ENCODE peak calls at places on chromosomes 7 and 10, in ten cellular contexts. One of them, this sample, is unnamed.

GRCh38 chr10:79260803-79261740 is 86.2 kb upstream of the PPIF start:
- DNase-seq in NCI-H460: no peak
- DNase-seq in activated T-helper 1 cell treated with Interleukin-2 at 50 U/mL for 16 hours: no peak
- DNase-seq in RCC 7860: no peak
- DNase-seq in hypothalamus: peak; percentile 46
- DNase-seq in H9: peak; percentile 61
- DNase-seq in KBM-7: no peak
- DNase-seq in stimulated activated CD8-positive, alpha-beta memory T cell treated with anti-CD3 and anti-CD28 coated beads, Interleukin-7, amount 100 ng/mL, for 48 hours: no peak
- DNase-seq in mesendoderm: peak; percentile 48
- DNase-seq in NCI-H2081: peak; percentile 52
- DNase-seq in this sample: no peak

GRCh38 chr7:82932516-82932915 is 230.2 kb downstream of the PCLO start:
- DNase-seq in NCI-H460: no peak
- DNase-seq in activated T-helper 1 cell treated with Interleukin-2 at 50 U/mL for 16 hours: no peak
- DNase-seq in RCC 7860: no peak
- DNase-seq in hypothalamus: no peak
- DNase-seq in H9: no peak
- DNase-seq in KBM-7: no peak
- DNase-seq in stimulated activated CD8-positive, alpha-beta memory T cell treated with anti-CD3 and anti-CD28 coated beads, Interleukin-7, amount 100 ng/mL, for 48 hours: no peak
- DNase-seq in mesendoderm: no peak
- DNase-seq in NCI-H2081: no peak
- DNase-seq in this sample: no peak

GRCh38 chr7:1136841-1137516 is 23.0 kb downstream of the ZFAND2A start:
- DNase-seq in NCI-H460: no peak
- DNase-seq in activated T-helper 1 cell treated with Interleukin-2 at 50 U/mL for 16 hours: no peak
- DNase-seq in RCC 7860: no peak
- DNase-seq in hypothalamus: no peak
- DNase-seq in H9: peak; percentile 46
- DNase-seq in KBM-7: peak; percentile 70
- DNase-seq in stimulated activated CD8-positive, alpha-beta memory T cell treated with anti-CD3 and anti-CD28 coated beads, Interleukin-7, amount 100 ng/mL, for 48 hours: no peak
- DNase-seq in mesendoderm: peak; percentile 46
- DNase-seq in NCI-H2081: peak; percentile 37
- DNase-seq in this sample: no peak

GRCh38 chr7:155803418-155804376 is 8.6 kb downstream of the SHH start:
- DNase-seq in NCI-H460: peak; percentile 71
- DNase-seq in activated T-helper 1 cell treated with Interleukin-2 at 50 U/mL for 16 hours: no peak
- DNase-seq in RCC 7860: no peak
- DNase-seq in hypothalamus: no peak
- DNase-seq in H9: peak; percentile 75
- DNase-seq in KBM-7: peak; percentile 87
- DNase-seq in stimulated activated CD8-positive, alpha-beta memory T cell treated with anti-CD3 and anti-CD28 coated beads, Interleukin-7, amount 100 ng/mL, for 48 hours: no peak
- DNase-seq in mesendoderm: peak; percentile 94
- DNase-seq in NCI-H2081: no peak
- DNase-seq in this sample: no peak

GRCh38 chr10:9010931-9011670 is 956.6 kb downstream of the GATA3 start:
- DNase-seq in NCI-H460: no peak
- DNase-seq in activated T-helper 1 cell treated with Interleukin-2 at 50 U/mL for 16 hours: no peak
- DNase-seq in RCC 7860: no peak
- DNase-seq in hypothalamus: no peak
- DNase-seq in H9: no peak
- DNase-seq in KBM-7: no peak
- DNase-seq in stimulated activated CD8-positive, alpha-beta memory T cell treated with anti-CD3 and anti-CD28 coated beads, Interleukin-7, amount 100 ng/mL, for 48 hours: no peak
- DNase-seq in mesendoderm: no peak
- DNase-seq in NCI-H2081: no peak
- DNase-seq in this sample: no peak

GRCh38 chr10:17783751-17784150 is 25.4 kb upstream of the MRC1 start:
- DNase-seq in NCI-H460: no peak
- DNase-seq in activated T-helper 1 cell treated with Interleukin-2 at 50 U/mL for 16 hours: no peak
- DNase-seq in RCC 7860: no peak
- DNase-seq in hypothalamus: no peak
- DNase-seq in H9: no peak
- DNase-seq in KBM-7: peak; percentile 40
- DNase-seq in stimulated activated CD8-positive, alpha-beta memory T cell treated with anti-CD3 and anti-CD28 coated beads, Interleukin-7, amount 100 ng/mL, for 48 hours: no peak
- DNase-seq in mesendoderm: no peak
- DNase-seq in NCI-H2081: no peak
- DNase-seq in this sample: no peak

GRCh38 chr7:133746305-133746704 is 380.8 kb upstream of the LRGUK start:
- DNase-seq in NCI-H460: no peak
- DNase-seq in activated T-helper 1 cell treated with Interleukin-2 at 50 U/mL for 16 hours: no peak
- DNase-seq in RCC 7860: no peak
- DNase-seq in hypothalamus: no peak
- DNase-seq in H9: no peak
- DNase-seq in KBM-7: no peak
- DNase-seq in stimulated activated CD8-positive, alpha-beta memory T cell treated with anti-CD3 and anti-CD28 coated beads, Interleukin-7, amount 100 ng/mL, for 48 hours: no peak
- DNase-seq in mesendoderm: no peak
- DNase-seq in NCI-H2081: no peak
- DNase-seq in this sample: no peak

GRCh38 chr10:2791774-2792443 is 275.4 kb upstream of the PFKP start:
- DNase-seq in NCI-H460: no peak
- DNase-seq in activated T-helper 1 cell treated with Interleukin-2 at 50 U/mL for 16 hours: no peak
- DNase-seq in RCC 7860: no peak
- DNase-seq in hypothalamus: no peak
- DNase-seq in H9: no peak
- DNase-seq in KBM-7: no peak
- DNase-seq in stimulated activated CD8-positive, alpha-beta memory T cell treated with anti-CD3 and anti-CD28 coated beads, Interleukin-7, amount 100 ng/mL, for 48 hours: no peak
- DNase-seq in mesendoderm: no peak
- DNase-seq in NCI-H2081: no peak
- DNase-seq in this sample: no peak

GRCh38 chr7:84637568-84638338 is 443.2 kb upstream of the SEMA3A start:
- DNase-seq in NCI-H460: peak; percentile 58
- DNase-seq in activated T-helper 1 cell treated with Interleukin-2 at 50 U/mL for 16 hours: no peak
- DNase-seq in RCC 7860: peak; percentile 93
- DNase-seq in hypothalamus: no peak
- DNase-seq in H9: no peak
- DNase-seq in KBM-7: no peak
- DNase-seq in stimulated activated CD8-positive, alpha-beta memory T cell treated with anti-CD3 and anti-CD28 coated beads, Interleukin-7, amount 100 ng/mL, for 48 hours: no peak
- DNase-seq in mesendoderm: peak; percentile 91
- DNase-seq in NCI-H2081: no peak
- DNase-seq in this sample: no peak

GRCh38 chr7:128302110-128302509 is 41.6 kb downstream of the RBM28 start:
- DNase-seq in NCI-H460: no peak
- DNase-seq in activated T-helper 1 cell treated with Interleukin-2 at 50 U/mL for 16 hours: no peak
- DNase-seq in RCC 7860: no peak
- DNase-seq in hypothalamus: no peak
- DNase-seq in H9: no peak
- DNase-seq in KBM-7: no peak
- DNase-seq in stimulated activated CD8-positive, alpha-beta memory T cell treated with anti-CD3 and anti-CD28 coated beads, Interleukin-7, amount 100 ng/mL, for 48 hours: no peak
- DNase-seq in mesendoderm: no peak
- DNase-seq in NCI-H2081: no peak
- DNase-seq in this sample: no peak

GRCh38 chr7:26346611-26347200 is 55.0 kb downstream of the SNX10 start:
- DNase-seq in NCI-H460: no peak
- DNase-seq in activated T-helper 1 cell treated with Interleukin-2 at 50 U/mL for 16 hours: no peak
- DNase-seq in RCC 7860: peak; percentile 79
- DNase-seq in hypothalamus: no peak
- DNase-seq in H9: no peak
- DNase-seq in KBM-7: no peak
- DNase-seq in stimulated activated CD8-positive, alpha-beta memory T cell treated with anti-CD3 and anti-CD28 coated beads, Interleukin-7, amount 100 ng/mL, for 48 hours: no peak
- DNase-seq in mesendoderm: no peak
- DNase-seq in NCI-H2081: no peak
- DNase-seq in this sample: no peak

GRCh38 chr10:760622-761021 is 71.2 kb upstream of the DIP2C start:
- DNase-seq in NCI-H460: no peak
- DNase-seq in activated T-helper 1 cell treated with Interleukin-2 at 50 U/mL for 16 hours: no peak
- DNase-seq in RCC 7860: no peak
- DNase-seq in hypothalamus: no peak
- DNase-seq in H9: no peak
- DNase-seq in KBM-7: no peak
- DNase-seq in stimulated activated CD8-positive, alpha-beta memory T cell treated with anti-CD3 and anti-CD28 coated beads, Interleukin-7, amount 100 ng/mL, for 48 hours: no peak
- DNase-seq in mesendoderm: no peak
- DNase-seq in NCI-H2081: no peak
- DNase-seq in this sample: no peak

GRCh38 chr7:91609525-91609924 is 271.0 kb downstream of the MTERF1 start:
- DNase-seq in NCI-H460: no peak
- DNase-seq in activated T-helper 1 cell treated with Interleukin-2 at 50 U/mL for 16 hours: no peak
- DNase-seq in RCC 7860: no peak
- DNase-seq in hypothalamus: no peak
- DNase-seq in H9: no peak
- DNase-seq in KBM-7: no peak
- DNase-seq in stimulated activated CD8-positive, alpha-beta memory T cell treated with anti-CD3 and anti-CD28 coated beads, Interleukin-7, amount 100 ng/mL, for 48 hours: no peak
- DNase-seq in mesendoderm: no peak
- DNase-seq in NCI-H2081: no peak
- DNase-seq in this sample: no peak

GRCh38 chr10:29253096-29254029 is 35.5 kb upstream of the LYZL1 start:
- DNase-seq in NCI-H460: no peak
- DNase-seq in activated T-helper 1 cell treated with Interleukin-2 at 50 U/mL for 16 hours: no peak
- DNase-seq in RCC 7860: peak; percentile 28
- DNase-seq in hypothalamus: no peak
- DNase-seq in H9: no peak
- DNase-seq in KBM-7: no peak
- DNase-seq in stimulated activated CD8-positive, alpha-beta memory T cell treated with anti-CD3 and anti-CD28 coated beads, Interleukin-7, amount 100 ng/mL, for 48 hours: no peak
- DNase-seq in mesendoderm: no peak
- DNase-seq in NCI-H2081: no peak
- DNase-seq in this sample: no peak

GRCh38 chr7:104011829-104012228 is 22.4 kb upstream of the RELN start:
- DNase-seq in NCI-H460: no peak
- DNase-seq in activated T-helper 1 cell treated with Interleukin-2 at 50 U/mL for 16 hours: no peak
- DNase-seq in RCC 7860: no peak
- DNase-seq in hypothalamus: no peak
- DNase-seq in H9: no peak
- DNase-seq in KBM-7: no peak
- DNase-seq in stimulated activated CD8-positive, alpha-beta memory T cell treated with anti-CD3 and anti-CD28 coated beads, Interleukin-7, amount 100 ng/mL, for 48 hours: no peak
- DNase-seq in mesendoderm: no peak
- DNase-seq in NCI-H2081: no peak
- DNase-seq in this sample: no peak

GRCh38 chr7:135645296-135645904 is 16.9 kb upstream of the STMP1 start:
- DNase-seq in NCI-H460: peak; percentile 61
- DNase-seq in activated T-helper 1 cell treated with Interleukin-2 at 50 U/mL for 16 hours: no peak
- DNase-seq in RCC 7860: peak; percentile 43
- DNase-seq in hypothalamus: no peak
- DNase-seq in H9: no peak
- DNase-seq in KBM-7: peak; percentile 58
- DNase-seq in stimulated activated CD8-positive, alpha-beta memory T cell treated with anti-CD3 and anti-CD28 coated beads, Interleukin-7, amount 100 ng/mL, for 48 hours: no peak
- DNase-seq in mesendoderm: peak; percentile 51
- DNase-seq in NCI-H2081: peak; percentile 49
- DNase-seq in this sample: no peak